ENCODE peak calls at places on chromosomes 5 and 9, in four cellular contexts. One of them, this sample, is unnamed.

GRCh38 chr5:176638437-176638836 is 8.0 kb downstream of the EIF4E1B start:
- DNase-seq in spleen: no peak
- DNase-seq in endothelial cell of umbilical vein: no peak
- DNase-seq in SK-N-SH: no peak
- DNase-seq in this sample: no peak

GRCh38 chr5:161544350-161544765 is 2.2 kb downstream of the GABRB2 start:
- DNase-seq in spleen: no peak
- DNase-seq in endothelial cell of umbilical vein: peak
- DNase-seq in SK-N-SH: peak
- DNase-seq in this sample: peak

GRCh38 chr9:112809351-112809848 is 58.8 kb downstream of the SNX30 start:
- DNase-seq in spleen: peak
- DNase-seq in endothelial cell of umbilical vein: no peak
- DNase-seq in SK-N-SH: no peak
- DNase-seq in this sample: peak

GRCh38 chr5:122478741-122479459 is 166.9 kb downstream of the SNCAIP start:
- DNase-seq in spleen: no peak
- DNase-seq in endothelial cell of umbilical vein: no peak
- DNase-seq in SK-N-SH: no peak
- DNase-seq in this sample: no peak

GRCh38 chr5:31033295-31033694 is 160.2 kb upstream of the CDH6 start:
- DNase-seq in spleen: no peak
- DNase-seq in endothelial cell of umbilical vein: peak
- DNase-seq in SK-N-SH: no peak
- DNase-seq in this sample: no peak

GRCh38 chr9:1647776-1648175 is 367.4 kb upstream of the SMARCA2 start:
- DNase-seq in spleen: no peak
- DNase-seq in endothelial cell of umbilical vein: no peak
- DNase-seq in SK-N-SH: no peak
- DNase-seq in this sample: no peak

GRCh38 chr5:140221697-140222223 is 46.8 kb downstream of the CYSTM1 start:
- DNase-seq in spleen: no peak
- DNase-seq in endothelial cell of umbilical vein: peak
- DNase-seq in SK-N-SH: no peak
- DNase-seq in this sample: no peak

GRCh38 chr9:71587576-71588362 is 180.5 kb downstream of the CEMIP2 start:
- DNase-seq in spleen: no peak
- DNase-seq in endothelial cell of umbilical vein: no peak
- DNase-seq in SK-N-SH: no peak
- DNase-seq in this sample: no peak

GRCh38 chr5:95901676-95902646 is 59.7 kb downstream of the ELL2 start:
- DNase-seq in spleen: no peak
- DNase-seq in endothelial cell of umbilical vein: peak
- DNase-seq in SK-N-SH: no peak
- DNase-seq in this sample: no peak

GRCh38 chr5:1285883-1286291 is 9.0 kb downstream of the TERT start:
- DNase-seq in spleen: peak
- DNase-seq in endothelial cell of umbilical vein: no peak
- DNase-seq in SK-N-SH: no peak
- DNase-seq in this sample: no peak

GRCh38 chr5:60208681-60209080 is 315.2 kb upstream of the PDE4D start:
- DNase-seq in spleen: no peak
- DNase-seq in endothelial cell of umbilical vein: no peak
- DNase-seq in SK-N-SH: no peak
- DNase-seq in this sample: no peak

GRCh38 chr9:127738666-127739065 is 3.6 kb upstream of the TOR2A start:
- DNase-seq in spleen: no peak
- DNase-seq in endothelial cell of umbilical vein: no peak
- DNase-seq in SK-N-SH: no peak
- DNase-seq in this sample: no peak

GRCh38 chr5:142472306-142472951 is 147.6 kb upstream of the SPRY4 start:
- DNase-seq in spleen: no peak
- DNase-seq in endothelial cell of umbilical vein: peak
- DNase-seq in SK-N-SH: no peak
- DNase-seq in this sample: peak

GRCh38 chr5:155947394-155948062 is 379.4 kb upstream of the SGCD start:
- DNase-seq in spleen: no peak
- DNase-seq in endothelial cell of umbilical vein: no peak
- DNase-seq in SK-N-SH: no peak
- DNase-seq in this sample: no peak

GRCh38 chr9:69130456-69131441 is 43.3 kb upstream of the TJP2 start:
- DNase-seq in spleen: no peak
- DNase-seq in endothelial cell of umbilical vein: peak
- DNase-seq in SK-N-SH: no peak
- DNase-seq in this sample: no peak

GRCh38 chr5:127938746-127939145 is 144.8 kb upstream of the SLC12A2 start:
- DNase-seq in spleen: no peak
- DNase-seq in endothelial cell of umbilical vein: no peak
- DNase-seq in SK-N-SH: no peak
- DNase-seq in this sample: no peak

GRCh38 chr9:33785914-33786313 is 9.4 kb upstream of the PRSS3 start:
- DNase-seq in spleen: no peak
- DNase-seq in endothelial cell of umbilical vein: no peak
- DNase-seq in SK-N-SH: no peak
- DNase-seq in this sample: no peak

GRCh38 chr9:94875300-94876063 is 149.0 kb downstream of the AOPEP start:
- DNase-seq in spleen: no peak
- DNase-seq in endothelial cell of umbilical vein: no peak
- DNase-seq in SK-N-SH: no peak
- DNase-seq in this sample: no peak

GRCh38 chr9:37529111-37529510 is 43.4 kb downstream of the POLR1E start:
- DNase-seq in spleen: peak
- DNase-seq in endothelial cell of umbilical vein: no peak
- DNase-seq in SK-N-SH: no peak
- DNase-seq in this sample: no peak

GRCh38 chr5:59528226-59528862 is 365.2 kb downstream of the PDE4D start:
- DNase-seq in spleen: no peak
- DNase-seq in endothelial cell of umbilical vein: peak
- DNase-seq in SK-N-SH: no peak
- DNase-seq in this sample: no peak

GRCh38 chr9:79672236-79672635 is 100.5 kb downstream of the TLE4 start:
- DNase-seq in spleen: no peak
- DNase-seq in endothelial cell of umbilical vein: no peak
- DNase-seq in SK-N-SH: no peak
- DNase-seq in this sample: no peak

GRCh38 chr9:123331303-123331702 is 24.7 kb upstream of the CRB2 start:
- DNase-seq in spleen: no peak
- DNase-seq in endothelial cell of umbilical vein: no peak
- DNase-seq in SK-N-SH: no peak
- DNase-seq in this sample: no peak

GRCh38 chr5:26009742-26010141 is 1028.6 kb downstream of the CDH9 start:
- DNase-seq in spleen: no peak
- DNase-seq in endothelial cell of umbilical vein: no peak
- DNase-seq in SK-N-SH: no peak
- DNase-seq in this sample: no peak

GRCh38 chr5:91641730-91642350 is 258.7 kb upstream of the ARRDC3 start:
- DNase-seq in spleen: no peak
- DNase-seq in endothelial cell of umbilical vein: peak
- DNase-seq in SK-N-SH: peak
- DNase-seq in this sample: no peak

GRCh38 chr9:131601683-131602181 is 56.4 kb downstream of the PRRT1B start:
- DNase-seq in spleen: no peak
- DNase-seq in endothelial cell of umbilical vein: no peak
- DNase-seq in SK-N-SH: no peak
- DNase-seq in this sample: no peak

GRCh38 chr5:60632153-60632552 is 67.8 kb downstream of the DEPDC1B start:
- DNase-seq in spleen: no peak
- DNase-seq in endothelial cell of umbilical vein: no peak
- DNase-seq in SK-N-SH: no peak
- DNase-seq in this sample: no peak

GRCh38 chr5:23013395-23013994 is 160.4 kb upstream of the CDH12 start:
- DNase-seq in spleen: no peak
- DNase-seq in endothelial cell of umbilical vein: no peak
- DNase-seq in SK-N-SH: no peak
- DNase-seq in this sample: no peak

GRCh38 chr9:117677578-117677977 is 26.6 kb upstream of the TLR4 start:
- DNase-seq in spleen: no peak
- DNase-seq in endothelial cell of umbilical vein: peak
- DNase-seq in SK-N-SH: no peak
- DNase-seq in this sample: no peak

GRCh38 chr5:8997542-8998070 is 548.3 kb downstream of the SEMA5A start:
- DNase-seq in spleen: no peak
- DNase-seq in endothelial cell of umbilical vein: no peak
- DNase-seq in SK-N-SH: no peak
- DNase-seq in this sample: no peak

DNA sequence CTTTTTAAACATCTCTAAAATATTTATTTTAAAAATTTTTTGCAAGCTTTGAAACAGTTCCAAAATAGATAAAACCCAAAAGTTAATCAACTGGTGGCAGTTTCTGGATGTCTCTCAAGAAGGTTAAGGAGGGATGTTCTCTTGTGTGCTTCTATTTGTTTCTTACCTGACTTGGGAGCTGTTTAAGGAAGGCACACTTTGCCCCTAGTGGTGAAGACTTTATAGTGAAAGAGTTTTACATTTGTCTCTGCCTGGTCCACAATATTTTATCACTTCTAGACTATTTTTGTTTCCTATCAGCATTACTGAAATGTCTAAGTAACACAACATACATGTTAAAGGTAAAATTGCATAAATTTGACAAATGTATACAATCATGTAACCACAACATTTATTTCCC is 552.8 kb downstream of the SEMA5A start:
- DNase-seq in spleen: no peak
- DNase-seq in endothelial cell of umbilical vein: no peak
- DNase-seq in SK-N-SH: no peak
- DNase-seq in this sample: no peak
- TF ChIP-seq POLR2AphosphoS5 in spleen: no peak
- TF ChIP-seq POLR2AphosphoS5 in endothelial cell of umbilical vein: no peak
- TF ChIP-seq POLR2AphosphoS5 in SK-N-SH: no peak
- TF ChIP-seq POLR2AphosphoS5 in this sample: no peak

GRCh38 chr9:21415492-21416267 is 6.8 kb downstream of the IFNA8 start:
- DNase-seq in spleen: no peak
- DNase-seq in endothelial cell of umbilical vein: no peak
- DNase-seq in SK-N-SH: no peak
- DNase-seq in this sample: no peak
- TF ChIP-seq POLR2AphosphoS5 in spleen: no peak
- TF ChIP-seq POLR2AphosphoS5 in endothelial cell of umbilical vein: no peak
- TF ChIP-seq POLR2AphosphoS5 in SK-N-SH: no peak
- TF ChIP-seq POLR2AphosphoS5 in this sample: no peak

DNA sequence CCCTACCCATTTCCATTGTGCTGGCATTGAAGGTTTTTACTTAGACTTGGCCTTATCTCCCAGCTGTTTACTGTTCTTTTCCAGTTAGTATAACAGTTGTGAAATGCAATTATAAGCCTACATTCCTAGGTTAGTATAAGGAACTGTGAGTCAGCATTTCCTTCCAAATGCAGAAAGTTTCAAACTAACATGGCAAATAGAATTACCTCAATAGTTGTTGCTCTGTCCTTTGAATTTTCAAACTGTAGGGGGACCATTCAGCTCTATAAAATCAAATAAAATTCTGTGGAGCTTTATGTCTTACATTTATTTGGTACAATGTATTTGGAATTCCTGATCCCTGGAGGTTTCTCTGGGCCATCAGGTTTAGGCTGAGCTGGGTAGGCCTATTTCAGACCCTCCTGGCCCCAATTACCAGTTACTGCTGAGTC is 47.2 kb downstream of the ARHGEF28 start:
- DNase-seq in spleen: no peak
- DNase-seq in endothelial cell of umbilical vein: peak
- DNase-seq in SK-N-SH: no peak
- DNase-seq in this sample: peak
- TF ChIP-seq POLR2AphosphoS5 in spleen: no peak
- TF ChIP-seq POLR2AphosphoS5 in endothelial cell of umbilical vein: peak
- TF ChIP-seq POLR2AphosphoS5 in SK-N-SH: no peak
- TF ChIP-seq POLR2AphosphoS5 in this sample: no peak

GRCh38 chr9:120299785-120300184 is 280.2 kb downstream of the CDK5RAP2 start:
- DNase-seq in spleen: no peak
- DNase-seq in endothelial cell of umbilical vein: no peak
- DNase-seq in SK-N-SH: no peak
- DNase-seq in this sample: no peak
- TF ChIP-seq POLR2AphosphoS5 in spleen: no peak
- TF ChIP-seq POLR2AphosphoS5 in endothelial cell of umbilical vein: no peak
- TF ChIP-seq POLR2AphosphoS5 in SK-N-SH: no peak
- TF ChIP-seq POLR2AphosphoS5 in this sample: no peak

DNA sequence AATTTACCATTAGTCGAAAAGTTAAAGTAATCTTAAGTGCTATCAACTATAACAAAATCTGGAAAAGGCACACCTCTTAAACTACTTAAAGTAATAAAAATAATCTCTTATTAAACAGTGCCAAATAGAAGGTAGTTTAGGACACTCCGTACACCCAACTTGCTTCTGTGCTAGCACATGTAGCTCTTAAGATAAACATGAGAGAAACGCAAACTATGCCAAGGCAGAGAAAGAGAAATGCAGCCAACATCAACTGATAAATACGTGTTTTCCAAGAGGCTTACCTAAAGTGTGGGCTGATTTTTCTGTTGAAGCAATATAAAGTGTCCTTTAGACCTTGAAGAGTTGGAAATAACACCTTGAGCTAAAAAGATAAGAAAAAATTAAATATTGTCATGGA is 480.6 kb upstream of the DAB2 start:
- DNase-seq in spleen: no peak
- DNase-seq in endothelial cell of umbilical vein: no peak
- DNase-seq in SK-N-SH: no peak
- DNase-seq in this sample: no peak
- TF ChIP-seq POLR2AphosphoS5 in spleen: no peak
- TF ChIP-seq POLR2AphosphoS5 in endothelial cell of umbilical vein: no peak
- TF ChIP-seq POLR2AphosphoS5 in SK-N-SH: no peak
- TF ChIP-seq POLR2AphosphoS5 in this sample: no peak

DNA sequence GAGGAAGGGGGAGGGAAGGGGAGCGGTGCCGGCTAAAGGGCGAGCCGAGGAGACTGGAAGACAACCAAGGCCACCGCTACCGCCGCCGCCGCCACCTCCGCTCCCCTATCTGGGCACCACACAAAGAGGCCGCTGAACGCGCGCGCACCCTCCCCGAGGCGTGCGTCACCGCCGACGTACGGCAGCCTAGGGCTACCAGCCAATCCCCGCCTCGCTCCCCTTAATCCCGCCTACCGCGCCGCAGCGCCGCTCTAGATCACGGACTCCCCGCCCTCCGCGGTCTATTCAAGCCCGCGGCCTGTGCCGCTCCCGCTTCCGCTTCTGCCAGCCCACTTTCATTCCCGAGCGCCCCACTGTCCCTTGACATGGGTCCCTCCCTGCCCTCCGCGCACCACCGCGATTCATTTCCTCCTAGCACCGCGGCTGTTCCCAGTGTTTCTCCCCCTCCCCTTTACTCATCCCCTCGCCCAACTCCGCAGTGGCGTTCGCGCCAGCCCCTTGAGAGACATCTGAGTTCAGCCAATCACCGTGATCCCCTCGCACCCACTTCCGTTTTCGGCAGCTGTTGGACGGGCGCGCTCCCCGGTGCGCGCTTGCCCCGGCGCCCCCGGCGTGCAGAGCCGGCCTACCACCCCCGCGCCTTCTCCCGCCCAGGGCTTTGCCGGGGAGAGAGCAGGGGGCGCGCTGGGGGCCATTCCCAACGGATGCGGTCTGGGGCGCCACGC is at the start of gene HNRNPA0:
- DNase-seq in spleen: peak
- DNase-seq in endothelial cell of umbilical vein: peak
- DNase-seq in SK-N-SH: peak
- DNase-seq in this sample: peak
- TF ChIP-seq POLR2AphosphoS5 in spleen: peak
- TF ChIP-seq POLR2AphosphoS5 in endothelial cell of umbilical vein: peak
- TF ChIP-seq POLR2AphosphoS5 in SK-N-SH: peak
- TF ChIP-seq POLR2AphosphoS5 in this sample: peak

GRCh38 chr9:107768224-107768623 is 278.7 kb upstream of the KLF4 start:
- DNase-seq in spleen: peak
- DNase-seq in endothelial cell of umbilical vein: peak
- DNase-seq in SK-N-SH: no peak
- DNase-seq in this sample: no peak
- TF ChIP-seq POLR2AphosphoS5 in spleen: peak
- TF ChIP-seq POLR2AphosphoS5 in endothelial cell of umbilical vein: no peak
- TF ChIP-seq POLR2AphosphoS5 in SK-N-SH: no peak
- TF ChIP-seq POLR2AphosphoS5 in this sample: no peak

GRCh38 chr5:171390883-171391677 is 3.4 kb downstream of the NPM1 start:
- DNase-seq in spleen: peak
- DNase-seq in endothelial cell of umbilical vein: no peak
- DNase-seq in SK-N-SH: no peak
- DNase-seq in this sample: no peak
- TF ChIP-seq POLR2AphosphoS5 in spleen: no peak
- TF ChIP-seq POLR2AphosphoS5 in endothelial cell of umbilical vein: no peak
- TF ChIP-seq POLR2AphosphoS5 in SK-N-SH: no peak
- TF ChIP-seq POLR2AphosphoS5 in this sample: peak